ENCODE peak calls at places on chromosomes 7 and 10, in five cellular contexts. H is H4, W is neural progenitor cell, Z is omental fat pad, I is Calu3. J is an unnamed sample.

GRCh38 chr10:21810582-21811244 is 192.8 kb downstream of the DNAJC1 start:
- DNase-seq in H (no peak), W (no peak), Z (no peak), I (no peak), J (no peak)

GRCh38 chr10:101901340-101901739 is 57.7 kb upstream of the KCNIP2 start:
- DNase-seq in H (no peak), W (peak), Z (no peak), I (no peak), J (no peak)

GRCh38 chr7:36735172-36735571 is 10.9 kb upstream of the AOAH start:
- DNase-seq in H (no peak), W (no peak), Z (no peak), I (no peak), J (no peak)

GRCh38 chr7:121046893-121047468 is 58.5 kb downstream of the CPED1 start:
- DNase-seq in H (no peak), W (no peak), Z (no peak), I (no peak), J (no peak)

GRCh38 chr7:140877249-140877524 is 47.5 kb downstream of the BRAF start:
- DNase-seq in H (no peak), W (no peak), Z (no peak), I (no peak), J (no peak)

GRCh38 chr7:157520249-157520648 is 183.4 kb downstream of the DNAJB6 start:
- DNase-seq in H (no peak), W (no peak), Z (no peak), I (no peak), J (no peak)

GRCh38 chr10:117221156-117221711 is 19.7 kb upstream of the SLC18A2 start:
- DNase-seq in H (peak), W (peak), Z (no peak), I (peak), J (peak)

GRCh38 chr10:74307061-74307651 is 156.1 kb downstream of the ADK start:
- DNase-seq in H (no peak), W (no peak), Z (no peak), I (no peak), J (no peak)

J was measured in iPS-NIHi11.